ENCODE peak calls at places on chromosome 16, in seven cellular contexts. N, S, P, F, L, G and K are unnamed samples. For H3K27me3, the result is how much of the 10 kb centered on the place peaks cover.

GRCh38 chr16:26765087-26765486 is 301.6 kb upstream of the C16orf82 start:
- DNase-seq in N (peak), P (no peak), F (no peak), S (no peak), L (no peak), G (no peak), K (no peak)

GRCh38 chr16:10994571-10994970 is 50.2 kb downstream of the CLEC16A start:
- DNase-seq in F (no peak), L (no peak), S (no peak), P (no peak), N (no peak), G (no peak), K (no peak)

GRCh38 chr16:57470683-57471082 is 8.2 kb downstream of the POLR2C start:
- DNase-seq in N (no peak), S (no peak), P (peak), F (no peak), G (peak), L (no peak), K (peak)

GRCh38 chr16:57304169-57305061 is 19.9 kb upstream of the PLLP start:
- DNase-seq in P (no peak), N (no peak), S (peak), G (peak), F (peak), L (no peak), K (peak)

GRCh38 chr16:4081577-4082021 is 34.6 kb downstream of the ADCY9 start:
- DNase-seq in L (no peak), F (no peak), N (no peak), G (no peak), S (no peak), P (no peak), K (no peak)

GRCh38 chr16:4634768-4635167 is 10.1 kb downstream of the MGRN1 start:
- DNase-seq in N (no peak), G (no peak), S (no peak), L (no peak), P (no peak), F (no peak), K (no peak)

GRCh38 chr16:75296606-75297005 is 45.2 kb upstream of the BCAR1 start:
- DNase-seq in N (no peak), G (no peak), P (no peak), S (peak), L (no peak), F (no peak), K (no peak)

GRCh38 chr16:27270389-27270788 is 1.8 kb upstream of the NSMCE1 start:
- DNase-seq in P (no peak), N (no peak), F (no peak), G (no peak), L (peak), S (no peak), K (no peak)

GRCh38 chr16:29710227-29711219 is 31.5 kb downstream of the QPRT start:
- DNase-seq in F (no peak), S (no peak), P (no peak), N (peak), L (no peak), G (no peak), K (no peak)

GRCh38 chr16:82882982-82883863 is 256.5 kb downstream of the CDH13 start:
- DNase-seq in G (no peak), N (no peak), F (no peak), S (no peak), P (no peak), L (no peak), K (no peak)

GRCh38 chr16:86931410-86931941 is 353.1 kb downstream of the FOXL1 start:
- DNase-seq in P (no peak), L (no peak), S (no peak), N (peak), F (no peak), G (no peak), K (no peak)
- TF ChIP-seq POLR2AphosphoS5 in P (no peak), L (no peak), S (no peak), N (no peak), F (no peak), G (no peak), K (no peak)

DNA sequence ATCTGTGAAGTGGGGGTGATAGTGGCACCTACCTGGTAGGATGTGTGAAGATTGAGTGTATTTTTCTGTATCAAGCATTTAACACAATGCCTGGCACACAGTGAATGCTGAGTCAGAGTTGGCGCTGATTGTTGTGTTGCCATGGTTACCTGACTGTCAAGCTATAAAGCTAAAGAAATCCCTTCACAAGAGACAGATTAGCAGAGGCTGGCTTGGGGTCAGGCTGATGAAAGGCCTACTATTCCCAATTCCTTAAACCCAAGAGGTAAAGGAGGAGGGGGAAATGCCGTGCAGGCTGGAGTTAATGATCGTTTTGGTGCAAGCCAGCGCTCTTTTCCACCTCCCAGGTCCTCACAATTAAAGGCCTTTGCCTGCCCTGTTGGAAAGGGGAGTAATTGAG is 5.9 kb downstream of the CLEC19A start:
- DNase-seq in P (no peak), S (no peak), N (peak), G (no peak), L (no peak), F (no peak), K (no peak)
- H3K27me3 ChIP-seq in P (under half), S (under half), N (under half), G (under half), L (under half), F (under half), K (under half)

DNA sequence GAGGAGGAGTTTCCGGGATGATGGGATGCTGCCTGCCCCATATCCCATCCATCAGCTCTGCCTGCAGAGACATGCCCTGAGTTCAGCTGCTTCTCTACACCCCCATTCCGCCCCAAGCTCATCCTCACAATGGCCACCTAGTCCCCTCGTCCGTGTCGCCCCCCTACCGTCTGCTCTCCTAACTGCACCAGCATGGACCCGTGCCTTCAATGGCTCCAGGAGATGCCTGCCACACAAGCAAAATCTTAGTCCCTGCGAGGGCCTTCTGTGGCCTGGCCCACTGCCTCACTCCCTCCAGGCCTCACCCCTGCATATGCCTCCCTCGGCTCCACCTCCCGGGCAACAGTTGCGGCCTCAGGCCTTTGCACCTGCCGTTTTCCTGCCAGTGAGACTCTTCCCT is 1.8 kb upstream of the TELO2 start:
- DNase-seq in P (no peak), N (peak), L (no peak), F (no peak), S (no peak), G (no peak), K (no peak)
- TF ChIP-seq POLR2AphosphoS5 in P (no peak), N (no peak), L (no peak), F (no peak), S (no peak), G (no peak), K (no peak)

GRCh38 chr16:86286991-86287640 is 223.2 kb upstream of the FOXF1 start:
- DNase-seq in L (no peak), G (no peak), F (no peak), S (no peak), N (peak), P (no peak), K (no peak)
- H3K27me3 ChIP-seq in L (under half), G (half or more), F (half or more), S (under half), N (half or more), P (half or more), K (half or more)

GRCh38 chr16:89912143-89912542 is 6.5 kb upstream of the MC1R start:
- DNase-seq in G (no peak), S (peak), F (no peak), P (no peak), N (no peak), L (no peak), K (no peak)
- TF ChIP-seq POLR2AphosphoS5 in G (no peak), S (no peak), F (no peak), P (no peak), N (no peak), L (no peak), K (peak)

DNA sequence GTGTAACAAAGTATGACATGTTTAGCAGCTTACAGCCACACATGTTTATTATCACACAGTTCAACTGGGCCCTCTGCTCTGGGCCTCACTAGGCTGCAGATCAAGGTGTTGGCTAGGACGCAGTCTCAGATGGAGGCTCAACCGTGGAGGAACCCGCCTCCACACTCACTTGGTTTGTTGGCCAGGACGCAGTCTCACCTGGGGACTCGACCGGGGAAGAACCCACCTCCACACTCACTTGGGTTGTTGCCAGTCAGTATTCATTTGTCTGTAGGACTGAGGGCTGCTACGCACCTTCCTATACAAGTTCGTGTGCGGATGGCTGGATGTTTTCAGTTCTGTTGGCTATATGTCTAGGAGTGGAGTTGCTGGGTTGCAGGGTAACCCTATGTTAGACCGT is 240.7 kb upstream of the CIBAR2 start:
- DNase-seq in S (no peak), L (no peak), N (no peak), F (no peak), G (no peak), P (no peak), K (no peak)
- H3K27me3 ChIP-seq in S (under half), L (under half), N (under half), F (under half), G (under half), P (under half), K (under half)

GRCh38 chr16:86198201-86199118 is 299.5 kb downstream of the IRF8 start:
- DNase-seq in L (no peak), F (peak), S (peak), P (no peak), G (no peak), N (no peak), K (no peak)
- TF ChIP-seq POLR2AphosphoS5 in L (no peak), F (no peak), S (peak), P (no peak), G (no peak), N (no peak), K (peak)

GRCh38 chr16:87602821-87603683 is 744 bp downstream of the JPH3 start:
- DNase-seq in L (no peak), F (no peak), S (no peak), P (no peak), N (peak), G (no peak), K (no peak)
- H3K27me3 ChIP-seq in L (under half), F (half or more), S (half or more), P (half or more), N (under half), G (half or more), K (half or more)